ENCODE peak calls at places on chromosomes 3 and 15, in seven cellular contexts. K is activated CD4-positive, alpha-beta T cell treated with anti-CD3 and anti-CD28 coated beads for 24 hours; F is NCI-H1092 treated with DMSO at 0.1 percent for 48 hours; D is HS-27A; T is mesothelial cell of epicardium; O is GM04504; C is AG09309. E is an unnamed sample.

GRCh38 chr3:150760431-150761200 is 2.4 kb downstream of the SIAH2 start:
- DNase-seq in F (no peak), K (peak; percentile 56), T (no peak), D (no peak), C (no peak), O (no peak), E (peak; percentile 72)

GRCh38 chr15:92818658-92819311 is 81.3 kb upstream of the CHD2 start:
- DNase-seq in C (no peak), D (no peak), F (peak; percentile 81), O (no peak), T (no peak), K (no peak), E (no peak)

GRCh38 chr3:126982125-126982521 is 792 bp upstream of the PLXNA1 start:
- DNase-seq in F (no peak), K (peak; percentile 39), T (no peak), C (no peak), O (no peak), D (no peak), E (peak; percentile 83)

GRCh38 chr3:52195297-52195597 is 2.7 kb upstream of the ALAS1 start:
- DNase-seq in O (no peak), T (no peak), K (no peak), D (no peak), F (no peak), C (no peak), E (no peak)

GRCh38 chr3:102089904-102090492 is 240.7 kb downstream of the NFKBIZ start:
- DNase-seq in T (no peak), D (no peak), F (no peak), O (peak; percentile 83), K (no peak), C (peak; percentile 96), E (no peak)

GRCh38 chr3:46734773-46735172 is 17.1 kb upstream of the PRSS50 start:
- DNase-seq in O (no peak), D (no peak), T (no peak), K (no peak), F (no peak), C (no peak), E (no peak)

GRCh38 chr3:126208618-126209256 is 28.4 kb upstream of the ALDH1L1 start:
- DNase-seq in O (peak; percentile 89), T (no peak), K (no peak), D (peak; percentile 92), F (peak; percentile 74), C (peak; percentile 83), E (no peak)

GRCh38 chr3:13044496-13045244 is 28.6 kb downstream of the IQSEC1 start:
- DNase-seq in T (no peak), O (no peak), K (no peak), F (no peak), D (no peak), C (no peak), E (no peak)

GRCh38 chr15:86743283-86743903 is 663.7 kb downstream of the AGBL1 start:
- DNase-seq in F (no peak), K (peak; percentile 49), O (no peak), T (peak; percentile 22), D (peak; percentile 17), C (no peak), E (no peak)

GRCh38 chr15:82571722-82572222 is 31.5 kb upstream of the RPS17 start:
- DNase-seq in O (peak; percentile 59), C (peak; percentile 45), F (peak; percentile 49), K (no peak), T (peak; percentile 27), D (peak; percentile 42), E (no peak)

GRCh38 chr15:33844597-33844996 is 123.7 kb upstream of the CHRM5 start:
- DNase-seq in T (no peak), F (no peak), K (no peak), O (no peak), C (no peak), D (no peak), E (no peak)

GRCh38 chr3:179181021-179181472 is 32.9 kb downstream of the PIK3CA start:
- DNase-seq in O (peak; percentile 14), T (no peak), F (no peak), D (no peak), C (no peak), K (no peak), E (peak; percentile 26)

GRCh38 chr3:105747056-105747455 is 121.8 kb downstream of the CBLB start:
- DNase-seq in F (no peak), O (peak; percentile 27), K (no peak), C (peak; percentile 17), D (no peak), T (no peak), E (no peak)

GRCh38 chr15:54772663-54773062 is 424.1 kb downstream of the RSL24D1 start:
- DNase-seq in D (no peak), O (no peak), F (no peak), C (no peak), K (no peak), T (no peak), E (no peak)

GRCh38 chr15:26772588-26773484 is at the start of gene GABRB3:
- DNase-seq in K (no peak), T (peak; percentile 46), O (no peak), D (no peak), C (no peak), F (peak; percentile 55), E (peak; percentile 34)

GRCh38 chr3:167032267-167032876 is 347.7 kb downstream of the ZBBX start:
- DNase-seq in K (no peak), T (no peak), F (peak; percentile 26), C (no peak), O (no peak), D (peak; percentile 27), E (no peak)

E was measured in GM13977.